ENCODE peak calls at places on chromosomes 7 and 10, in eight cellular contexts. M is anterior cingulate cortex, N is right cardiac atrium, W is lung, F is HT-29, R is GM23248, Y is cardiac septum, O is HAP-1. V is an unnamed sample.

GRCh38 chr7:155796381-155797261 is 15.6 kb downstream of the SHH start:
- DNase-seq in F (peak), R (peak), O (peak), N (peak), W (peak), M (peak), Y (peak), V (no peak)

GRCh38 chr10:59864141-59864962 is 42.0 kb downstream of the CCDC6 start:
- DNase-seq in O (no peak), N (no peak), F (no peak), R (no peak), M (no peak), Y (no peak), W (no peak), V (no peak)

GRCh38 chr10:114504769-114505579 is 100.7 kb upstream of the AFAP1L2 start:
- DNase-seq in M (no peak), N (no peak), Y (no peak), F (peak), O (no peak), W (peak), R (peak), V (no peak)

GRCh38 chr7:47915066-47915976 is 32.9 kb downstream of the PKD1L1 start:
- DNase-seq in M (no peak), Y (no peak), R (peak), O (peak), N (no peak), F (no peak), W (no peak), V (no peak)

GRCh38 chr10:43204943-43205671 is 61.8 kb downstream of the RASGEF1A start:
- DNase-seq in R (peak), O (peak), Y (peak), M (peak), W (no peak), F (peak), N (no peak), V (no peak)

GRCh38 chr7:142853739-142854504 is 954 bp upstream of the EPHB6 start:
- DNase-seq in M (peak), O (peak), R (peak), F (peak), Y (peak), N (peak), W (peak), V (peak)

GRCh38 chr10:120121768-120122167 is 229.2 kb downstream of the SEC23IP start:
- DNase-seq in O (no peak), N (no peak), M (no peak), Y (no peak), F (no peak), W (no peak), R (no peak), V (no peak)

GRCh38 chr7:30863694-30864011 is 48.0 kb upstream of the AQP1 start:
- DNase-seq in R (no peak), F (no peak), N (peak), O (no peak), W (no peak), Y (no peak), M (no peak), V (no peak)

GRCh38 chr7:1289681-1290261 is 57.1 kb downstream of the UNCX start:
- DNase-seq in N (peak), F (no peak), Y (no peak), W (no peak), O (no peak), R (no peak), M (no peak), V (no peak)

GRCh38 chr10:28975891-28976471 is 298.7 kb downstream of the BAMBI start:
- DNase-seq in W (no peak), O (peak), R (no peak), M (no peak), Y (no peak), F (no peak), N (no peak), V (no peak)

GRCh38 chr7:81327468-81327867 is 408.6 kb upstream of the SEMA3C start:
- DNase-seq in O (no peak), M (no peak), N (no peak), Y (no peak), R (peak), F (no peak), W (no peak), V (no peak)

GRCh38 chr10:70967591-70968588 is 79.5 kb upstream of the PCBD1 start:
- DNase-seq in N (no peak), R (peak), M (no peak), W (no peak), F (peak), O (no peak), Y (no peak), V (no peak)

GRCh38 chr10:112388548-112388947 is 14.6 kb downstream of the ACSL5 start:
- DNase-seq in W (no peak), N (no peak), R (no peak), M (no peak), O (no peak), Y (no peak), F (no peak), V (no peak)

GRCh38 chr10:112801004-112801403 is 149.0 kb upstream of the TCF7L2 start:
- DNase-seq in W (no peak), Y (no peak), R (no peak), F (no peak), O (no peak), M (no peak), N (no peak), V (no peak)

GRCh38 chr10:70588852-70589570 is 13.5 kb downstream of the PRF1 start:
- DNase-seq in N (no peak), M (no peak), Y (no peak), W (no peak), R (no peak), F (no peak), O (no peak), V (no peak)

GRCh38 chr10:78991187-78991586 is 77.6 kb upstream of the ZMIZ1 start:
- DNase-seq in M (no peak), N (no peak), W (no peak), Y (no peak), F (peak), R (peak), O (no peak), V (no peak)

GRCh38 chr10:90424730-90425129 is 433.1 kb downstream of the HTR7 start:
- DNase-seq in F (no peak), O (no peak), W (no peak), N (no peak), Y (no peak), M (no peak), R (no peak), V (no peak)

GRCh38 chr10:130778166-130778545 is 533.4 kb downstream of the TCERG1L start:
- DNase-seq in F (no peak), Y (no peak), N (no peak), M (no peak), O (no peak), W (no peak), R (no peak), V (no peak)

GRCh38 chr10:130243015-130243414 is 106.8 kb downstream of the GLRX3 start:
- DNase-seq in Y (no peak), M (no peak), F (no peak), R (no peak), O (no peak), W (no peak), N (no peak), V (no peak)

GRCh38 chr7:80940539-80941205 is 21.8 kb upstream of the SEMA3C start:
- DNase-seq in M (no peak), W (no peak), F (no peak), N (no peak), O (no peak), Y (no peak), R (peak), V (no peak)

GRCh38 chr7:12882710-12883109 is 195.3 kb downstream of the ARL4A start:
- DNase-seq in R (no peak), O (no peak), W (no peak), M (no peak), Y (no peak), F (no peak), N (no peak), V (no peak)

GRCh38 chr7:3408814-3409595 is 108.0 kb downstream of the SDK1 start:
- DNase-seq in F (no peak), W (no peak), R (no peak), O (no peak), M (no peak), Y (no peak), N (no peak), V (no peak)

GRCh38 chr10:5629789-5630436 is 36.5 kb downstream of the ASB13 start:
- DNase-seq in M (peak), W (peak), O (peak), F (peak), R (peak), Y (no peak), N (peak), V (no peak)

GRCh38 chr7:110800984-110801383 is 289.9 kb upstream of the LRRN3 start:
- DNase-seq in M (no peak), F (no peak), O (no peak), N (no peak), W (no peak), R (no peak), Y (no peak), V (no peak)

GRCh38 chr7:776992-777520 is 50.0 kb upstream of the PRKAR1B start:
- DNase-seq in N (no peak), R (no peak), F (no peak), O (no peak), Y (no peak), M (no peak), W (no peak), V (no peak)

GRCh38 chr10:110918633-110919348 is at the start of gene BBIP1:
- DNase-seq in F (peak), W (no peak), N (peak), R (peak), Y (no peak), O (no peak), M (peak), V (peak)

GRCh38 chr10:3350790-3351364 is 178.3 kb upstream of the PITRM1 start:
- DNase-seq in M (no peak), W (no peak), F (no peak), Y (no peak), N (no peak), R (no peak), O (no peak), V (no peak)

GRCh38 chr7:70005885-70006284 is 407.6 kb downstream of the AUTS2 start:
- DNase-seq in Y (no peak), O (no peak), F (no peak), W (no peak), N (no peak), R (no peak), M (no peak), V (no peak)

GRCh38 chr7:8119228-8119627 is 142.7 kb downstream of the ICA1 start:
- DNase-seq in O (no peak), N (no peak), F (no peak), M (no peak), R (no peak), W (no peak), Y (no peak), V (no peak)

GRCh38 chr7:23462846-23463245 is 7.4 kb downstream of the IGF2BP3 start:
- DNase-seq in O (no peak), Y (no peak), M (no peak), F (peak), R (peak), W (no peak), N (no peak), V (no peak)

GRCh38 chr7:137146552-137146961 is 197.0 kb downstream of the PTN start:
- DNase-seq in Y (no peak), O (no peak), N (no peak), W (no peak), R (peak), M (no peak), F (no peak), V (no peak)

GRCh38 chr10:74044419-74044818 is 46.5 kb downstream of the VCL start:
- DNase-seq in O (no peak), R (no peak), N (no peak), Y (no peak), F (no peak), W (no peak), M (no peak), V (no peak)

GRCh38 chr10:50604049-50604640 is 19.6 kb downstream of the SGMS1 start:
- DNase-seq in F (no peak), W (no peak), R (peak), Y (no peak), O (no peak), M (no peak), N (no peak), V (no peak)